ENCODE peak calls at places on chromosome 19, in eight cellular contexts. H is psoas muscle; O is CD8-positive, alpha-beta T cell; M is prostate gland; D is CD4-positive, alpha-beta T cell; B is lung; V is aorta; J is iPS DF 6.9. Z is an unnamed sample.

GRCh38 chr19:2494447-2495129 is 18.7 kb downstream of the GADD45B start:
- DNase-seq in H (peak; percentile 88), O (peak; percentile 37), M (peak; percentile 40), D (peak; percentile 72), B (peak; percentile 65), V (peak; percentile 96), J (no peak), Z (peak; percentile 93)

GRCh38 chr19:36110487-36111199 is at the start of gene OVOL3:
- DNase-seq in H (no peak), O (no peak), M (no peak), D (no peak), B (no peak), V (no peak), J (no peak), Z (no peak)

GRCh38 chr19:17538684-17539287 is 16.7 kb upstream of the COLGALT1 start:
- DNase-seq in H (no peak), O (no peak), M (no peak), D (no peak), B (no peak), V (no peak), J (no peak), Z (peak; percentile 52)

GRCh38 chr19:50329146-50329925 is at the start of gene KCNC3:
- DNase-seq in H (peak; percentile 100), O (peak; percentile 84), M (peak; percentile 100), D (peak; percentile 84), B (peak; percentile 100), V (peak; percentile 99), J (no peak), Z (peak; percentile 100)

GRCh38 chr19:34145741-34146202 is 26.5 kb upstream of the LSM14A start:
- DNase-seq in H (no peak), O (peak; percentile 16), M (peak; percentile 17), D (peak; percentile 23), B (peak; percentile 49), V (no peak), J (peak; percentile 47), Z (no peak)

GRCh38 chr19:15287496-15287895 is 44.8 kb downstream of the BRD4 start:
- DNase-seq in H (no peak), O (no peak), M (no peak), D (no peak), B (no peak), V (no peak), J (no peak), Z (no peak)

GRCh38 chr19:50328257-50329145 is 676 bp downstream of the KCNC3 start:
- DNase-seq in H (no peak), O (no peak), M (no peak), D (no peak), B (no peak), V (peak; percentile 77), J (no peak), Z (no peak)

GRCh38 chr19:19078801-19079200 is 15.0 kb downstream of the SLC25A42 start:
- DNase-seq in H (no peak), O (no peak), M (no peak), D (no peak), B (no peak), V (no peak), J (no peak), Z (no peak)

GRCh38 chr19:43660301-43660700 is 9.7 kb downstream of the PLAUR start:
- DNase-seq in H (no peak), O (no peak), M (no peak), D (no peak), B (no peak), V (no peak), J (no peak), Z (no peak)

GRCh38 chr19:18931316-18932162 is 9.5 kb downstream of the HOMER3 start:
- DNase-seq in H (no peak), O (no peak), M (no peak), D (no peak), B (no peak), V (no peak), J (no peak), Z (no peak)

GRCh38 chr19:4322942-4323665 is 15.5 kb downstream of the STAP2 start:
- DNase-seq in H (no peak), O (no peak), M (no peak), D (no peak), B (no peak), V (no peak), J (no peak), Z (peak; percentile 83)

GRCh38 chr19:36032251-36033104 is at the start of gene CLIP3:
- DNase-seq in H (peak; percentile 80), O (peak; percentile 31), M (no peak), D (peak; percentile 46), B (no peak), V (peak; percentile 93), J (no peak), Z (peak; percentile 88)

GRCh38 chr19:30349131-30349730 is 23.0 kb upstream of the ZNF536 start:
- DNase-seq in H (peak; percentile 4), O (no peak), M (no peak), D (no peak), B (no peak), V (no peak), J (peak; percentile 52), Z (no peak)

GRCh38 chr19:19403373-19403901 is 2.0 kb upstream of the GATAD2A start:
- DNase-seq in H (peak; percentile 64), O (no peak), M (no peak), D (no peak), B (no peak), V (no peak), J (no peak), Z (peak; percentile 37)

GRCh38 chr19:19528721-19529490 is at the start of gene YJEFN3:
- DNase-seq in H (no peak), O (no peak), M (no peak), D (no peak), B (no peak), V (no peak), J (no peak), Z (no peak)

GRCh38 chr19:50658438-50659317 is 9.4 kb downstream of the C19orf81 start:
- DNase-seq in H (peak; percentile 60), O (peak; percentile 34), M (peak; percentile 67), D (peak; percentile 40), B (peak; percentile 66), V (peak; percentile 82), J (no peak), Z (peak; percentile 92)

GRCh38 chr19:45577111-45577905 is 7.3 kb downstream of the OPA3 start:
- DNase-seq in H (peak; percentile 80), O (no peak), M (no peak), D (no peak), B (no peak), V (no peak), J (no peak), Z (no peak)

GRCh38 chr19:35451278-35452096 is 3.4 kb downstream of the FFAR2 start:
- DNase-seq in H (no peak), O (no peak), M (no peak), D (no peak), B (no peak), V (peak; percentile 11), J (no peak), Z (no peak)

GRCh38 chr19:36605839-36606478 is 846 bp downstream of the ZNF382 start:
- DNase-seq in H (no peak), O (no peak), M (no peak), D (no peak), B (no peak), V (no peak), J (no peak), Z (no peak)

GRCh38 chr19:33396701-33397535 is 23.4 kb downstream of the CEBPG start:
- DNase-seq in H (peak; percentile 63), O (no peak), M (no peak), D (no peak), B (no peak), V (peak; percentile 73), J (no peak), Z (peak; percentile 82)

GRCh38 chr19:37594982-37595382 is 306 bp downstream of the ZNF540 start:
- DNase-seq in H (peak; percentile 81), O (peak; percentile 46), M (peak; percentile 50), D (peak; percentile 60), B (peak; percentile 58), V (peak; percentile 89), J (no peak), Z (peak; percentile 89)

GRCh38 chr19:3969435-3970312 is 1.2 kb downstream of the DAPK3 start:
- DNase-seq in H (peak; percentile 78), O (no peak), M (no peak), D (no peak), B (no peak), V (no peak), J (no peak), Z (no peak)

GRCh38 chr19:57789288-57789687 is 19.8 kb downstream of the ZNF586 start:
- DNase-seq in H (no peak), O (no peak), M (no peak), D (no peak), B (no peak), V (no peak), J (no peak), Z (no peak)

GRCh38 chr19:57786906-57787305 is 17.4 kb downstream of the ZNF586 start:
- DNase-seq in H (no peak), O (no peak), M (no peak), D (no peak), B (no peak), V (no peak), J (no peak), Z (no peak)

GRCh38 chr19:57788114-57788692 is 18.7 kb downstream of the ZNF586 start:
- DNase-seq in H (no peak), O (no peak), M (no peak), D (no peak), B (no peak), V (no peak), J (no peak), Z (no peak)

GRCh38 chr19:57786286-57786685 is 16.8 kb downstream of the ZNF586 start:
- DNase-seq in H (no peak), O (no peak), M (no peak), D (no peak), B (no peak), V (no peak), J (no peak), Z (no peak)
- H3K9me3 ChIP-seq in H (peaks cover 9% of the 10 kb centered on the region), O (peaks cover 54% of the 10 kb centered on the region), M (no peaks in the 10 kb centered on the region), D (peaks cover 80% of the 10 kb centered on the region), B (no peaks in the 10 kb centered on the region), V (peaks cover 23% of the 10 kb centered on the region), J (no peaks in the 10 kb centered on the region), Z (no peaks in the 10 kb centered on the region)

DNA sequence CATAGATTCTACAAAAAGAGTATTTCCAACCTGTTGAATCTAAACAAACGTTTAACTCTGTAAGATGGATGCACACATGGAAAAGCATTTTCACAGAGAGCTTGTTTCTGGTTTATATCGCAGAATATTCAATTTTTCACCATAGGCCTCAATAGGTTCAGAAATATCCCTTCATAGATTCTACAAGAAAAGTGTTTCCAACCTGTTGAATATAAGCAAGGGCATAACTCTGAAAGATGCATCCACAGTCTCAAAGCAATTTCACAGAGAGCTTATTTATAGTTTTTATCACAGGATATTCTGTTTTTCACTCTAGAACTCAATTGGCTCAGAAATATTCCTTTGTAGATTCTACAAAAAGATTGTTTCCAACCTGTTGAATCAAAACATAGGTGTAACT is 1483.6 kb downstream of the UQCRFS1 start:
- DNase-seq in H (no peak), O (no peak), M (no peak), D (no peak), B (no peak), V (no peak), J (no peak), Z (no peak)
- H3K9me3 ChIP-seq in H (peaks cover 5% of the 10 kb centered on the region), O (peaks cover 8% of the 10 kb centered on the region), M (no peaks in the 10 kb centered on the region), D (peaks cover 67% of the 10 kb centered on the region), B (peaks cover 3% of the 10 kb centered on the region), V (peaks cover 4% of the 10 kb centered on the region), J (no peaks in the 10 kb centered on the region), Z (no peaks in the 10 kb centered on the region)

GRCh38 chr19:52464798-52465470 is 11.6 kb downstream of the ZNF578 start:
- DNase-seq in H (no peak), O (no peak), M (no peak), D (no peak), B (no peak), V (no peak), J (peak; percentile 52), Z (no peak)
- H3K9me3 ChIP-seq in H (peaks cover 81% of the 10 kb centered on the region), O (peaks cover 28% of the 10 kb centered on the region), M (no peaks in the 10 kb centered on the region), D (peaks cover 94% of the 10 kb centered on the region), B (peaks cover 41% of the 10 kb centered on the region), V (peaks cover 17% of the 10 kb centered on the region), J (peaks cover 2% of the 10 kb centered on the region), Z (peaks cover 37% of the 10 kb centered on the region)

GRCh38 chr19:12521996-12522395 is 29.3 kb downstream of the ZNF564 start:
- DNase-seq in H (no peak), O (no peak), M (no peak), D (no peak), B (no peak), V (no peak), J (no peak), Z (no peak)
- H3K9me3 ChIP-seq in H (peaks cover 91% of the 10 kb centered on the region), O (peaks cover 59% of the 10 kb centered on the region), M (no peaks in the 10 kb centered on the region), D (peaks cover 87% of the 10 kb centered on the region), B (peaks cover 35% of the 10 kb centered on the region), V (peaks cover 17% of the 10 kb centered on the region), J (peaks cover 18% of the 10 kb centered on the region), Z (peaks cover 23% of the 10 kb centered on the region)